ENCODE peak calls at places on chromosomes 16 and 17, in five cellular contexts. One of them, this sample, is unnamed.

GRCh38 chr16:88575251-88575650 is 5.0 kb downstream of the ZC3H18 start:
- DNase-seq in HFF-Myc: no peak
- DNase-seq in LNCaP clone FGC: no peak
- DNase-seq in GM23338: no peak
- DNase-seq in upper lobe of right lung: no peak
- DNase-seq in this sample: no peak

GRCh38 chr16:85309656-85310587 is 197.7 kb upstream of the CIBAR2 start:
- DNase-seq in LNCaP clone FGC: no peak
- DNase-seq in HFF-Myc: no peak
- DNase-seq in upper lobe of right lung: peak
- DNase-seq in GM23338: peak
- DNase-seq in this sample: no peak

GRCh38 chr17:10657866-10658265 is 757 bp upstream of the MYH3 start:
- DNase-seq in LNCaP clone FGC: no peak
- DNase-seq in HFF-Myc: no peak
- DNase-seq in upper lobe of right lung: no peak
- DNase-seq in GM23338: no peak
- DNase-seq in this sample: no peak

GRCh38 chr17:4551141-4551540 is 4.0 kb downstream of the MYBBP1A start:
- DNase-seq in GM23338: peak
- DNase-seq in upper lobe of right lung: no peak
- DNase-seq in HFF-Myc: no peak
- DNase-seq in LNCaP clone FGC: no peak
- DNase-seq in this sample: no peak

GRCh38 chr17:36749493-36749892 is 148.1 kb downstream of the MRM1 start:
- DNase-seq in upper lobe of right lung: no peak
- DNase-seq in LNCaP clone FGC: no peak
- DNase-seq in GM23338: no peak
- DNase-seq in HFF-Myc: no peak
- DNase-seq in this sample: no peak

GRCh38 chr17:81129711-81130367 is 35.5 kb upstream of the PVALEF start:
- DNase-seq in GM23338: no peak
- DNase-seq in upper lobe of right lung: no peak
- DNase-seq in LNCaP clone FGC: no peak
- DNase-seq in HFF-Myc: no peak
- DNase-seq in this sample: no peak

GRCh38 chr17:64230551-64231408 is 32.3 kb downstream of the TEX2 start:
- DNase-seq in upper lobe of right lung: no peak
- DNase-seq in HFF-Myc: peak
- DNase-seq in GM23338: no peak
- DNase-seq in LNCaP clone FGC: no peak
- DNase-seq in this sample: peak

GRCh38 chr17:14933676-14934075 is 331.4 kb downstream of the PMP22 start:
- DNase-seq in GM23338: no peak
- DNase-seq in upper lobe of right lung: no peak
- DNase-seq in LNCaP clone FGC: no peak
- DNase-seq in HFF-Myc: no peak
- DNase-seq in this sample: no peak

GRCh38 chr16:5062790-5063765 is 2.7 kb downstream of the C16orf89 start:
- DNase-seq in GM23338: no peak
- DNase-seq in HFF-Myc: no peak
- DNase-seq in LNCaP clone FGC: no peak
- DNase-seq in upper lobe of right lung: peak
- DNase-seq in this sample: no peak

GRCh38 chr16:75026892-75027391 is 28.1 kb downstream of the ZNRF1 start:
- DNase-seq in upper lobe of right lung: no peak
- DNase-seq in HFF-Myc: no peak
- DNase-seq in LNCaP clone FGC: no peak
- DNase-seq in GM23338: no peak
- DNase-seq in this sample: no peak

GRCh38 chr17:78124081-78124835 is 4.3 kb downstream of the TMC6 start:
- DNase-seq in GM23338: no peak
- DNase-seq in HFF-Myc: no peak
- DNase-seq in upper lobe of right lung: no peak
- DNase-seq in LNCaP clone FGC: no peak
- DNase-seq in this sample: no peak

GRCh38 chr16:57577214-57577613 is 34.8 kb downstream of the ADGRG5 start:
- DNase-seq in LNCaP clone FGC: no peak
- DNase-seq in GM23338: no peak
- DNase-seq in HFF-Myc: no peak
- DNase-seq in upper lobe of right lung: no peak
- DNase-seq in this sample: no peak

GRCh38 chr16:57575468-57576277 is 33.2 kb downstream of the ADGRG5 start:
- DNase-seq in GM23338: no peak
- DNase-seq in upper lobe of right lung: no peak
- DNase-seq in HFF-Myc: no peak
- DNase-seq in LNCaP clone FGC: no peak
- DNase-seq in this sample: no peak

GRCh38 chr16:57577691-57578224 is 35.3 kb downstream of the ADGRG5 start:
- DNase-seq in GM23338: no peak
- DNase-seq in LNCaP clone FGC: no peak
- DNase-seq in upper lobe of right lung: no peak
- DNase-seq in HFF-Myc: no peak
- DNase-seq in this sample: no peak

GRCh38 chr16:57574646-57575467 is 32.4 kb downstream of the ADGRG5 start:
- DNase-seq in upper lobe of right lung: no peak
- DNase-seq in GM23338: no peak
- DNase-seq in LNCaP clone FGC: no peak
- DNase-seq in HFF-Myc: no peak
- DNase-seq in this sample: no peak

GRCh38 chr16:57576429-57576870 is 34.0 kb downstream of the ADGRG5 start:
- DNase-seq in LNCaP clone FGC: peak
- DNase-seq in HFF-Myc: peak
- DNase-seq in upper lobe of right lung: peak
- DNase-seq in GM23338: peak
- DNase-seq in this sample: peak
- TF ChIP-seq CTCF in LNCaP clone FGC: peak
- TF ChIP-seq CTCF in HFF-Myc: peak
- TF ChIP-seq CTCF in upper lobe of right lung: peak
- TF ChIP-seq CTCF in GM23338: peak
- TF ChIP-seq CTCF in this sample: peak

GRCh38 chr16:10037771-10038170 is 144.5 kb downstream of the GRIN2A start:
- DNase-seq in GM23338: no peak
- DNase-seq in LNCaP clone FGC: no peak
- DNase-seq in upper lobe of right lung: no peak
- DNase-seq in HFF-Myc: peak
- DNase-seq in this sample: no peak
- H3K4me3 ChIP-seq in GM23338: peak
- H3K4me3 ChIP-seq in LNCaP clone FGC: no peak
- H3K4me3 ChIP-seq in upper lobe of right lung: no peak
- H3K4me3 ChIP-seq in HFF-Myc: no peak
- H3K4me3 ChIP-seq in this sample: no peak

GRCh38 chr17:48593840-48594411 is 347 bp upstream of the HOXB5 start:
- DNase-seq in upper lobe of right lung: peak
- DNase-seq in HFF-Myc: peak
- DNase-seq in LNCaP clone FGC: no peak
- DNase-seq in GM23338: peak
- DNase-seq in this sample: peak
- TF ChIP-seq CTCF in upper lobe of right lung: peak
- TF ChIP-seq CTCF in HFF-Myc: peak
- TF ChIP-seq CTCF in LNCaP clone FGC: peak
- TF ChIP-seq CTCF in GM23338: peak
- TF ChIP-seq CTCF in this sample: peak

GRCh38 chr16:54285414-54286066 is 1.0 kb downstream of the IRX3 start:
- DNase-seq in LNCaP clone FGC: no peak
- DNase-seq in GM23338: peak
- DNase-seq in upper lobe of right lung: peak
- DNase-seq in HFF-Myc: no peak
- DNase-seq in this sample: no peak
- H3K4me3 ChIP-seq in LNCaP clone FGC: peak
- H3K4me3 ChIP-seq in GM23338: peak
- H3K4me3 ChIP-seq in upper lobe of right lung: peak
- H3K4me3 ChIP-seq in HFF-Myc: peak
- H3K4me3 ChIP-seq in this sample: peak

GRCh38 chr16:25143898-25144297 is 32.4 kb downstream of the LCMT1 start:
- DNase-seq in HFF-Myc: no peak
- DNase-seq in LNCaP clone FGC: peak
- DNase-seq in GM23338: peak
- DNase-seq in upper lobe of right lung: no peak
- DNase-seq in this sample: no peak
- TF ChIP-seq CTCF in HFF-Myc: peak
- TF ChIP-seq CTCF in LNCaP clone FGC: peak
- TF ChIP-seq CTCF in GM23338: peak
- TF ChIP-seq CTCF in upper lobe of right lung: peak
- TF ChIP-seq CTCF in this sample: peak

GRCh38 chr17:44211281-44212265 is 7.9 kb downstream of the UBTF start:
- DNase-seq in GM23338: no peak
- DNase-seq in LNCaP clone FGC: no peak
- DNase-seq in upper lobe of right lung: no peak
- DNase-seq in HFF-Myc: no peak
- DNase-seq in this sample: no peak
- H3K4me3 ChIP-seq in GM23338: no peak
- H3K4me3 ChIP-seq in LNCaP clone FGC: no peak
- H3K4me3 ChIP-seq in upper lobe of right lung: no peak
- H3K4me3 ChIP-seq in HFF-Myc: no peak
- H3K4me3 ChIP-seq in this sample: no peak

This sample was measured in astrocyte of the cerebellum.